ENCODE peak calls at places on chromosomes 12 and 14, in nine cellular contexts. One of them, this sample, is unnamed.

GRCh38 chr12:91395628-91396027 is 213.0 kb upstream of the DCN start:
- DNase-seq in upper lobe of left lung: no peak
- DNase-seq in transverse colon: no peak
- DNase-seq in aorta: no peak
- DNase-seq in DND-41: no peak
- DNase-seq in IMR-90: no peak
- DNase-seq in ovary: no peak
- DNase-seq in pancreas: no peak
- DNase-seq in CD8-positive, alpha-beta T cell: no peak
- DNase-seq in this sample: no peak

GRCh38 chr12:2999265-2999841 is 40.2 kb downstream of the TEAD4 start:
- DNase-seq in aorta: no peak
- DNase-seq in upper lobe of left lung: no peak
- DNase-seq in DND-41: no peak
- DNase-seq in transverse colon: no peak
- DNase-seq in IMR-90: no peak
- DNase-seq in pancreas: peak; percentile 96
- DNase-seq in ovary: no peak
- DNase-seq in CD8-positive, alpha-beta T cell: no peak
- DNase-seq in this sample: no peak

GRCh38 chr12:117026343-117026742 is 72.9 kb downstream of the TESC start:
- DNase-seq in ovary: no peak
- DNase-seq in aorta: peak; percentile 41
- DNase-seq in DND-41: no peak
- DNase-seq in CD8-positive, alpha-beta T cell: no peak
- DNase-seq in transverse colon: no peak
- DNase-seq in IMR-90: no peak
- DNase-seq in pancreas: no peak
- DNase-seq in upper lobe of left lung: no peak
- DNase-seq in this sample: no peak

GRCh38 chr12:49094104-49094948 is at the start of gene DHH:
- DNase-seq in aorta: peak; percentile 81
- DNase-seq in pancreas: no peak
- DNase-seq in DND-41: no peak
- DNase-seq in IMR-90: no peak
- DNase-seq in CD8-positive, alpha-beta T cell: no peak
- DNase-seq in transverse colon: no peak
- DNase-seq in upper lobe of left lung: peak; percentile 54
- DNase-seq in ovary: no peak
- DNase-seq in this sample: no peak

GRCh38 chr12:66196806-66197205 is 7.8 kb downstream of the IRAK3 start:
- DNase-seq in aorta: no peak
- DNase-seq in upper lobe of left lung: no peak
- DNase-seq in DND-41: no peak
- DNase-seq in transverse colon: no peak
- DNase-seq in pancreas: no peak
- DNase-seq in ovary: no peak
- DNase-seq in IMR-90: no peak
- DNase-seq in CD8-positive, alpha-beta T cell: no peak
- DNase-seq in this sample: no peak

GRCh38 chr14:105315941-105316562 is 1.5 kb downstream of the PACS2 start:
- DNase-seq in transverse colon: no peak
- DNase-seq in CD8-positive, alpha-beta T cell: no peak
- DNase-seq in aorta: no peak
- DNase-seq in DND-41: peak; percentile 32
- DNase-seq in pancreas: no peak
- DNase-seq in ovary: no peak
- DNase-seq in IMR-90: no peak
- DNase-seq in upper lobe of left lung: no peak
- DNase-seq in this sample: no peak

GRCh38 chr12:117119592-117120198 is 20.5 kb upstream of the TESC start:
- DNase-seq in CD8-positive, alpha-beta T cell: no peak
- DNase-seq in upper lobe of left lung: no peak
- DNase-seq in aorta: peak; percentile 33
- DNase-seq in DND-41: peak; percentile 59
- DNase-seq in IMR-90: no peak
- DNase-seq in transverse colon: no peak
- DNase-seq in pancreas: no peak
- DNase-seq in ovary: no peak
- DNase-seq in this sample: peak; percentile 25

GRCh38 chr14:106436310-106436905 is 910.0 kb downstream of the TMEM121 start:
- DNase-seq in ovary: no peak
- DNase-seq in transverse colon: peak; percentile 35
- DNase-seq in CD8-positive, alpha-beta T cell: peak; percentile 86
- DNase-seq in upper lobe of left lung: peak; percentile 44
- DNase-seq in DND-41: peak; percentile 70
- DNase-seq in IMR-90: no peak
- DNase-seq in pancreas: peak; percentile 15
- DNase-seq in aorta: no peak
- DNase-seq in this sample: peak; percentile 59

GRCh38 chr14:32382704-32383103 is 53.6 kb downstream of the AKAP6 start:
- DNase-seq in CD8-positive, alpha-beta T cell: no peak
- DNase-seq in transverse colon: no peak
- DNase-seq in aorta: no peak
- DNase-seq in pancreas: no peak
- DNase-seq in ovary: no peak
- DNase-seq in IMR-90: no peak
- DNase-seq in upper lobe of left lung: no peak
- DNase-seq in DND-41: no peak
- DNase-seq in this sample: no peak

GRCh38 chr14:96805906-96806305 is 8.7 kb downstream of the VRK1 start:
- DNase-seq in upper lobe of left lung: no peak
- DNase-seq in IMR-90: no peak
- DNase-seq in pancreas: no peak
- DNase-seq in transverse colon: peak; percentile 60
- DNase-seq in CD8-positive, alpha-beta T cell: no peak
- DNase-seq in DND-41: no peak
- DNase-seq in aorta: no peak
- DNase-seq in ovary: no peak
- DNase-seq in this sample: no peak

GRCh38 chr12:15788266-15789214 is 648 bp downstream of the EPS8 start:
- DNase-seq in ovary: peak; percentile 57
- DNase-seq in aorta: peak; percentile 86
- DNase-seq in DND-41: no peak
- DNase-seq in transverse colon: peak; percentile 51
- DNase-seq in CD8-positive, alpha-beta T cell: no peak
- DNase-seq in pancreas: peak; percentile 48
- DNase-seq in upper lobe of left lung: peak; percentile 56
- DNase-seq in IMR-90: peak; percentile 45
- DNase-seq in this sample: peak; percentile 48

GRCh38 chr12:77814361-77814760 is 16.3 kb upstream of the NAV3 start:
- DNase-seq in upper lobe of left lung: no peak
- DNase-seq in ovary: no peak
- DNase-seq in transverse colon: no peak
- DNase-seq in CD8-positive, alpha-beta T cell: no peak
- DNase-seq in IMR-90: no peak
- DNase-seq in pancreas: no peak
- DNase-seq in aorta: no peak
- DNase-seq in DND-41: no peak
- DNase-seq in this sample: no peak

GRCh38 chr12:107564946-107565345 is 120.7 kb upstream of the PWP1 start:
- DNase-seq in DND-41: no peak
- DNase-seq in pancreas: no peak
- DNase-seq in ovary: no peak
- DNase-seq in transverse colon: no peak
- DNase-seq in aorta: no peak
- DNase-seq in upper lobe of left lung: no peak
- DNase-seq in CD8-positive, alpha-beta T cell: no peak
- DNase-seq in IMR-90: peak; percentile 16
- DNase-seq in this sample: no peak

GRCh38 chr12:52528641-52529143 is 8.5 kb upstream of the KRT5 start:
- DNase-seq in DND-41: no peak
- DNase-seq in transverse colon: no peak
- DNase-seq in IMR-90: no peak
- DNase-seq in upper lobe of left lung: no peak
- DNase-seq in pancreas: peak; percentile 63
- DNase-seq in aorta: no peak
- DNase-seq in CD8-positive, alpha-beta T cell: no peak
- DNase-seq in ovary: no peak
- DNase-seq in this sample: no peak

GRCh38 chr14:30069536-30069935 is 141.9 kb upstream of the PRKD1 start:
- DNase-seq in DND-41: no peak
- DNase-seq in IMR-90: no peak
- DNase-seq in pancreas: no peak
- DNase-seq in ovary: no peak
- DNase-seq in CD8-positive, alpha-beta T cell: no peak
- DNase-seq in transverse colon: no peak
- DNase-seq in upper lobe of left lung: no peak
- DNase-seq in aorta: no peak
- DNase-seq in this sample: no peak

GRCh38 chr12:52896190-52897100 is 8.4 kb downstream of the KRT8 start:
- DNase-seq in transverse colon: peak; percentile 72
- DNase-seq in pancreas: no peak
- DNase-seq in aorta: no peak
- DNase-seq in upper lobe of left lung: no peak
- DNase-seq in DND-41: no peak
- DNase-seq in IMR-90: no peak
- DNase-seq in ovary: no peak
- DNase-seq in CD8-positive, alpha-beta T cell: no peak
- DNase-seq in this sample: no peak

GRCh38 chr12:11888029-11888428 is 182.7 kb upstream of the BCL2L14 start:
- DNase-seq in DND-41: no peak
- DNase-seq in pancreas: no peak
- DNase-seq in aorta: no peak
- DNase-seq in ovary: no peak
- DNase-seq in CD8-positive, alpha-beta T cell: no peak
- DNase-seq in transverse colon: no peak
- DNase-seq in upper lobe of left lung: no peak
- DNase-seq in IMR-90: no peak
- DNase-seq in this sample: no peak

GRCh38 chr12:46477541-46477940 is 105.0 kb upstream of the SLC38A2 start:
- DNase-seq in aorta: no peak
- DNase-seq in DND-41: no peak
- DNase-seq in ovary: no peak
- DNase-seq in CD8-positive, alpha-beta T cell: no peak
- DNase-seq in IMR-90: no peak
- DNase-seq in transverse colon: no peak
- DNase-seq in upper lobe of left lung: no peak
- DNase-seq in pancreas: no peak
- DNase-seq in this sample: no peak

GRCh38 chr12:2654741-2655140 is 140.0 kb upstream of the FKBP4 start:
- DNase-seq in IMR-90: no peak
- DNase-seq in upper lobe of left lung: no peak
- DNase-seq in CD8-positive, alpha-beta T cell: no peak
- DNase-seq in pancreas: no peak
- DNase-seq in ovary: no peak
- DNase-seq in transverse colon: no peak
- DNase-seq in DND-41: no peak
- DNase-seq in aorta: peak; percentile 27
- DNase-seq in this sample: no peak

GRCh38 chr12:49641748-49642369 is 18.5 kb downstream of the PRPF40B start:
- DNase-seq in CD8-positive, alpha-beta T cell: no peak
- DNase-seq in pancreas: no peak
- DNase-seq in ovary: no peak
- DNase-seq in transverse colon: no peak
- DNase-seq in IMR-90: no peak
- DNase-seq in DND-41: no peak
- DNase-seq in upper lobe of left lung: no peak
- DNase-seq in aorta: peak; percentile 74
- DNase-seq in this sample: peak; percentile 41

GRCh38 chr12:120835657-120836056 is 68.5 kb downstream of the SPPL3 start:
- DNase-seq in pancreas: no peak
- DNase-seq in transverse colon: no peak
- DNase-seq in ovary: no peak
- DNase-seq in IMR-90: no peak
- DNase-seq in aorta: no peak
- DNase-seq in CD8-positive, alpha-beta T cell: no peak
- DNase-seq in DND-41: no peak
- DNase-seq in upper lobe of left lung: no peak
- DNase-seq in this sample: no peak

GRCh38 chr14:94394025-94394493 is 5.7 kb upstream of the SERPINA1 start:
- DNase-seq in pancreas: no peak
- DNase-seq in ovary: no peak
- DNase-seq in aorta: no peak
- DNase-seq in IMR-90: no peak
- DNase-seq in transverse colon: no peak
- DNase-seq in DND-41: no peak
- DNase-seq in upper lobe of left lung: no peak
- DNase-seq in CD8-positive, alpha-beta T cell: no peak
- DNase-seq in this sample: no peak
- H3K4me3 ChIP-seq in pancreas: no peak overlapping the region
- H3K4me3 ChIP-seq in ovary: no peak overlapping the region
- H3K4me3 ChIP-seq in aorta: no peak overlapping the region
- H3K4me3 ChIP-seq in IMR-90: no peak overlapping the region
- H3K4me3 ChIP-seq in transverse colon: no peak overlapping the region
- H3K4me3 ChIP-seq in DND-41: no peak overlapping the region
- H3K4me3 ChIP-seq in upper lobe of left lung: no peak overlapping the region
- H3K4me3 ChIP-seq in CD8-positive, alpha-beta T cell: no peak overlapping the region
- H3K4me3 ChIP-seq in this sample: no peak overlapping the region

GRCh38 chr12:96395236-96395635 is 5.0 kb downstream of the CDK17 start:
- DNase-seq in pancreas: no peak
- DNase-seq in transverse colon: no peak
- DNase-seq in IMR-90: no peak
- DNase-seq in DND-41: no peak
- DNase-seq in ovary: no peak
- DNase-seq in upper lobe of left lung: no peak
- DNase-seq in CD8-positive, alpha-beta T cell: no peak
- DNase-seq in aorta: no peak
- DNase-seq in this sample: no peak
- H3K36me3 ChIP-seq in pancreas: no peaks in the 10 kb centered on the region
- H3K36me3 ChIP-seq in transverse colon: no peaks in the 10 kb centered on the region
- H3K36me3 ChIP-seq in IMR-90: no peaks in the 10 kb centered on the region
- H3K36me3 ChIP-seq in DND-41: peaks cover 2% of the 10 kb centered on the region
- H3K36me3 ChIP-seq in ovary: no peaks in the 10 kb centered on the region
- H3K36me3 ChIP-seq in upper lobe of left lung: no peaks in the 10 kb centered on the region
- H3K36me3 ChIP-seq in CD8-positive, alpha-beta T cell: no peaks in the 10 kb centered on the region
- H3K36me3 ChIP-seq in aorta: no peaks in the 10 kb centered on the region
- H3K36me3 ChIP-seq in this sample: no peaks in the 10 kb centered on the region

GRCh38 chr14:57029620-57030253 is 219.5 kb upstream of the OTX2 start:
- DNase-seq in DND-41: no peak
- DNase-seq in IMR-90: no peak
- DNase-seq in pancreas: no peak
- DNase-seq in transverse colon: no peak
- DNase-seq in CD8-positive, alpha-beta T cell: no peak
- DNase-seq in aorta: no peak
- DNase-seq in upper lobe of left lung: no peak
- DNase-seq in ovary: no peak
- DNase-seq in this sample: no peak

DNA sequence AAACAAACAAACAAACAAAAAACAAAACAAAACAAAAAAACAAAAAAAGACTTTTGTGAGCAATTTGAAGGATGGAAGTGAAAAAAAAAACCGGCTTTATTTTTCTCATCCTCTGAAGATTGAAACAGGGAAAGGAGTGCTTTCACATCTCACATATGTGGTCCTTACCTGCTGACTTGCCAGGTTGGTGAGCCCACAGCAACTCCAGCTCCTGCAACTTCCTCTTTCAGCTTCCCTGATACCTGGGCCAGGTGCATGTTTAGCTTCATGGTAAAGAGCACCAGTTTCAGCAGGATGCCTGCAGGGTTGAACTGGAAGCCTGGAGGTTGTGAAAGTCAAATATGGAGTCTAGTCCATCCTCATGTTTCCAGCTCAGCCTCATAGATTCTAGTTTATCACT is 221.2 kb upstream of the OTX2 start:
- DNase-seq in IMR-90: no peak
- DNase-seq in pancreas: no peak
- DNase-seq in CD8-positive, alpha-beta T cell: no peak
- DNase-seq in ovary: no peak
- DNase-seq in transverse colon: no peak
- DNase-seq in aorta: no peak
- DNase-seq in DND-41: no peak
- DNase-seq in upper lobe of left lung: no peak
- DNase-seq in this sample: no peak
- H3K27ac ChIP-seq in IMR-90: no peak overlapping the region
- H3K27ac ChIP-seq in pancreas: no peak overlapping the region
- H3K27ac ChIP-seq in CD8-positive, alpha-beta T cell: no peak overlapping the region
- H3K27ac ChIP-seq in ovary: no peak overlapping the region
- H3K27ac ChIP-seq in transverse colon: no peak overlapping the region
- H3K27ac ChIP-seq in aorta: no peak overlapping the region
- H3K27ac ChIP-seq in DND-41: no peak overlapping the region
- H3K27ac ChIP-seq in upper lobe of left lung: no peak overlapping the region
- H3K27ac ChIP-seq in this sample: no peak overlapping the region

GRCh38 chr14:74402264-74403251 is 23.5 kb downstream of the SYNDIG1L start:
- DNase-seq in transverse colon: no peak
- DNase-seq in ovary: no peak
- DNase-seq in DND-41: no peak
- DNase-seq in CD8-positive, alpha-beta T cell: no peak
- DNase-seq in IMR-90: no peak
- DNase-seq in aorta: peak; percentile 56
- DNase-seq in pancreas: no peak
- DNase-seq in upper lobe of left lung: no peak
- DNase-seq in this sample: no peak
- H3K4me3 ChIP-seq in transverse colon: no peak overlapping the region
- H3K4me3 ChIP-seq in ovary: no peak overlapping the region
- H3K4me3 ChIP-seq in DND-41: no peak overlapping the region
- H3K4me3 ChIP-seq in CD8-positive, alpha-beta T cell: no peak overlapping the region
- H3K4me3 ChIP-seq in IMR-90: no peak overlapping the region
- H3K4me3 ChIP-seq in aorta: no peak overlapping the region
- H3K4me3 ChIP-seq in pancreas: no peak overlapping the region
- H3K4me3 ChIP-seq in upper lobe of left lung: no peak overlapping the region
- H3K4me3 ChIP-seq in this sample: peak overlapping the region; percentile 46